ENCODE peak calls at places on chromosome 7, in ten cellular contexts. One of them, this sample, is unnamed.

GRCh38 chr7:44599222-44599621 is 7.2 kb upstream of the OGDH start:
- DNase-seq in Peyer's patch: no peak
- DNase-seq in tibial artery: no peak
- DNase-seq in tibial nerve: no peak
- DNase-seq in PC-3: no peak
- DNase-seq in astrocyte: no peak
- DNase-seq in right atrium auricular region: no peak
- DNase-seq in RWPE2: no peak
- DNase-seq in heart right ventricle: no peak
- DNase-seq in cardiac muscle cell: no peak
- DNase-seq in this sample: no peak

GRCh38 chr7:98733036-98733435 is 116.0 kb downstream of the NPTX2 start:
- DNase-seq in Peyer's patch: no peak
- DNase-seq in tibial artery: no peak
- DNase-seq in tibial nerve: no peak
- DNase-seq in PC-3: peak
- DNase-seq in astrocyte: no peak
- DNase-seq in right atrium auricular region: no peak
- DNase-seq in RWPE2: no peak
- DNase-seq in heart right ventricle: no peak
- DNase-seq in cardiac muscle cell: no peak
- DNase-seq in this sample: no peak

GRCh38 chr7:91212592-91212991 is 51.6 kb upstream of the FZD1 start:
- DNase-seq in Peyer's patch: no peak
- DNase-seq in tibial artery: no peak
- DNase-seq in tibial nerve: no peak
- DNase-seq in PC-3: no peak
- DNase-seq in astrocyte: peak
- DNase-seq in right atrium auricular region: no peak
- DNase-seq in RWPE2: no peak
- DNase-seq in heart right ventricle: no peak
- DNase-seq in cardiac muscle cell: no peak
- DNase-seq in this sample: no peak

GRCh38 chr7:98210513-98211220 is 572 bp upstream of the BHLHA15 start:
- DNase-seq in Peyer's patch: peak
- DNase-seq in tibial artery: peak
- DNase-seq in tibial nerve: no peak
- DNase-seq in PC-3: no peak
- DNase-seq in astrocyte: no peak
- DNase-seq in right atrium auricular region: no peak
- DNase-seq in RWPE2: no peak
- DNase-seq in heart right ventricle: no peak
- DNase-seq in cardiac muscle cell: peak
- DNase-seq in this sample: peak

GRCh38 chr7:51785171-51785570 is 468.6 kb upstream of the COBL start:
- DNase-seq in Peyer's patch: no peak
- DNase-seq in tibial artery: no peak
- DNase-seq in tibial nerve: no peak
- DNase-seq in PC-3: no peak
- DNase-seq in astrocyte: no peak
- DNase-seq in right atrium auricular region: no peak
- DNase-seq in RWPE2: no peak
- DNase-seq in heart right ventricle: no peak
- DNase-seq in cardiac muscle cell: no peak
- DNase-seq in this sample: no peak

GRCh38 chr7:101608772-101609713 is 20.1 kb downstream of the MYL10 start:
- DNase-seq in Peyer's patch: peak
- DNase-seq in tibial artery: no peak
- DNase-seq in tibial nerve: no peak
- DNase-seq in PC-3: peak
- DNase-seq in astrocyte: no peak
- DNase-seq in right atrium auricular region: no peak
- DNase-seq in RWPE2: no peak
- DNase-seq in heart right ventricle: no peak
- DNase-seq in cardiac muscle cell: no peak
- DNase-seq in this sample: no peak

GRCh38 chr7:137893143-137893742 is 46.5 kb upstream of the DGKI start:
- DNase-seq in Peyer's patch: no peak
- DNase-seq in tibial artery: no peak
- DNase-seq in tibial nerve: no peak
- DNase-seq in PC-3: no peak
- DNase-seq in astrocyte: no peak
- DNase-seq in right atrium auricular region: no peak
- DNase-seq in RWPE2: no peak
- DNase-seq in heart right ventricle: no peak
- DNase-seq in cardiac muscle cell: no peak
- DNase-seq in this sample: no peak

GRCh38 chr7:157785021-157785441 is 448.2 kb downstream of the DNAJB6 start:
- DNase-seq in Peyer's patch: no peak
- DNase-seq in tibial artery: no peak
- DNase-seq in tibial nerve: peak
- DNase-seq in PC-3: no peak
- DNase-seq in astrocyte: peak
- DNase-seq in right atrium auricular region: no peak
- DNase-seq in RWPE2: no peak
- DNase-seq in heart right ventricle: no peak
- DNase-seq in cardiac muscle cell: no peak
- DNase-seq in this sample: peak

GRCh38 chr7:123771256-123771655 is 22.5 kb upstream of the WASL start:
- DNase-seq in Peyer's patch: no peak
- DNase-seq in tibial artery: no peak
- DNase-seq in tibial nerve: no peak
- DNase-seq in PC-3: no peak
- DNase-seq in astrocyte: no peak
- DNase-seq in right atrium auricular region: no peak
- DNase-seq in RWPE2: no peak
- DNase-seq in heart right ventricle: no peak
- DNase-seq in cardiac muscle cell: no peak
- DNase-seq in this sample: no peak

GRCh38 chr7:123771846-123772245 is 23.0 kb upstream of the WASL start:
- DNase-seq in Peyer's patch: no peak
- DNase-seq in tibial artery: no peak
- DNase-seq in tibial nerve: no peak
- DNase-seq in PC-3: no peak
- DNase-seq in astrocyte: no peak
- DNase-seq in right atrium auricular region: no peak
- DNase-seq in RWPE2: no peak
- DNase-seq in heart right ventricle: no peak
- DNase-seq in cardiac muscle cell: no peak
- DNase-seq in this sample: no peak

GRCh38 chr7:123768493-123768892 is 19.7 kb upstream of the WASL start:
- DNase-seq in Peyer's patch: no peak
- DNase-seq in tibial artery: no peak
- DNase-seq in tibial nerve: no peak
- DNase-seq in PC-3: no peak
- DNase-seq in astrocyte: no peak
- DNase-seq in right atrium auricular region: no peak
- DNase-seq in RWPE2: no peak
- DNase-seq in heart right ventricle: no peak
- DNase-seq in cardiac muscle cell: no peak
- DNase-seq in this sample: no peak

GRCh38 chr7:123769371-123769770 is 20.6 kb upstream of the WASL start:
- DNase-seq in Peyer's patch: no peak
- DNase-seq in tibial artery: no peak
- DNase-seq in tibial nerve: no peak
- DNase-seq in PC-3: peak
- DNase-seq in astrocyte: peak
- DNase-seq in right atrium auricular region: peak
- DNase-seq in RWPE2: peak
- DNase-seq in heart right ventricle: peak
- DNase-seq in cardiac muscle cell: no peak
- DNase-seq in this sample: no peak

DNA sequence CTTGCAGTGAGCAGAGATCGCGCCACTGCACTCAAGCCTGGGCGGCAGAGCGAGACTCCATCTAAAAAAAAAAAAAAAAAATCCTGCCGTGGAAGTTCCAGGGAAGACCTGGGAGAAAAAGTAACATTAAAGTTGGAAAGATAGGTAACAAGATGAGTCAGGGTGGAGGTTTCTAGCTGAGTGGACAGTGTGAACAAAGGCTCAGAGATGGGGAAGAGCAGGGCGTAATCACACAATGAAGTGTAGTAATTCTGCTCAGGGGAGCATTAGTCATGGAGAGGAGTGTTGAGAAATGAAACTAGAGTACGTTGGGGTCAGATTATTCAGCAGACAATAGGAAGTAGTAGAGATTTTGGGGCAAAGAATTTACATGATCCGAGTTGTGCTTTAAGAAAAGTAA is 21.6 kb upstream of the WASL start:
- DNase-seq in Peyer's patch: no peak
- DNase-seq in tibial artery: no peak
- DNase-seq in tibial nerve: no peak
- DNase-seq in PC-3: peak
- DNase-seq in astrocyte: peak
- DNase-seq in right atrium auricular region: no peak
- DNase-seq in RWPE2: peak
- DNase-seq in heart right ventricle: no peak
- DNase-seq in cardiac muscle cell: no peak
- DNase-seq in this sample: no peak
- H3K4me3 ChIP-seq in Peyer's patch: no peak
- H3K4me3 ChIP-seq in tibial artery: no peak
- H3K4me3 ChIP-seq in tibial nerve: no peak
- H3K4me3 ChIP-seq in PC-3: peak
- H3K4me3 ChIP-seq in astrocyte: no peak
- H3K4me3 ChIP-seq in right atrium auricular region: no peak
- H3K4me3 ChIP-seq in RWPE2: no peak
- H3K4me3 ChIP-seq in heart right ventricle: no peak
- H3K4me3 ChIP-seq in cardiac muscle cell: no peak
- H3K4me3 ChIP-seq in this sample: no peak

DNA sequence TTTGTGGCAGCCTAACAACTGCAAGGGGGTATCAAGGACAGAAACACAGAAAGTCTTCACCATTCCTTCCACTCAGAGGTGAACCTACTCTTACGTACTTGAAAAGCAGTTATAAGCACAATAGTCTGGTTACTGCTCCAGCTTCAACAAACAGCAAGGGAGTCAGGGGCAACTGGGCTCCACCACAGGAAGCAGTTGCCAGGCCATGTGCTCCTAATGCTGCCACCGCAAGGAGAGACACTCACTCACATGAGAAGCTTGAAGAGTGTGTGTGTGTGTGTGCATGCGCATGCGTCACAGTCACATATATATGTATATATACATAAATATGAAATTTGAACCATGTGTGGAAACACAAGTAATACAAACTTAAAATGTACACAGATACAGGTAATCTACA is 65.5 kb downstream of the GRB10 start:
- DNase-seq in Peyer's patch: no peak
- DNase-seq in tibial artery: no peak
- DNase-seq in tibial nerve: no peak
- DNase-seq in PC-3: no peak
- DNase-seq in astrocyte: no peak
- DNase-seq in right atrium auricular region: no peak
- DNase-seq in RWPE2: no peak
- DNase-seq in heart right ventricle: no peak
- DNase-seq in cardiac muscle cell: no peak
- DNase-seq in this sample: no peak
- H3K4me3 ChIP-seq in Peyer's patch: no peak
- H3K4me3 ChIP-seq in tibial artery: no peak
- H3K4me3 ChIP-seq in tibial nerve: no peak
- H3K4me3 ChIP-seq in PC-3: no peak
- H3K4me3 ChIP-seq in astrocyte: no peak
- H3K4me3 ChIP-seq in right atrium auricular region: no peak
- H3K4me3 ChIP-seq in RWPE2: no peak
- H3K4me3 ChIP-seq in heart right ventricle: no peak
- H3K4me3 ChIP-seq in cardiac muscle cell: no peak
- H3K4me3 ChIP-seq in this sample: no peak

GRCh38 chr7:116956515-116956804 is 3.2 kb downstream of the ST7 start:
- DNase-seq in Peyer's patch: no peak
- DNase-seq in tibial artery: no peak
- DNase-seq in tibial nerve: no peak
- DNase-seq in PC-3: no peak
- DNase-seq in astrocyte: no peak
- DNase-seq in right atrium auricular region: no peak
- DNase-seq in RWPE2: no peak
- DNase-seq in heart right ventricle: no peak
- DNase-seq in cardiac muscle cell: no peak
- DNase-seq in this sample: no peak

GRCh38 chr7:116955801-116956514 is 2.7 kb downstream of the ST7 start:
- DNase-seq in Peyer's patch: no peak
- DNase-seq in tibial artery: no peak
- DNase-seq in tibial nerve: peak
- DNase-seq in PC-3: no peak
- DNase-seq in astrocyte: peak
- DNase-seq in right atrium auricular region: no peak
- DNase-seq in RWPE2: no peak
- DNase-seq in heart right ventricle: peak
- DNase-seq in cardiac muscle cell: no peak
- DNase-seq in this sample: no peak

GRCh38 chr7:116953727-116954442 is 584 bp downstream of the ST7 start:
- DNase-seq in Peyer's patch: peak
- DNase-seq in tibial artery: peak
- DNase-seq in tibial nerve: peak
- DNase-seq in PC-3: peak
- DNase-seq in astrocyte: peak
- DNase-seq in right atrium auricular region: no peak
- DNase-seq in RWPE2: peak
- DNase-seq in heart right ventricle: peak
- DNase-seq in cardiac muscle cell: peak
- DNase-seq in this sample: peak

GRCh38 chr7:116954443-116954838 is 1.1 kb downstream of the ST7 start:
- DNase-seq in Peyer's patch: no peak
- DNase-seq in tibial artery: no peak
- DNase-seq in tibial nerve: no peak
- DNase-seq in PC-3: no peak
- DNase-seq in astrocyte: no peak
- DNase-seq in right atrium auricular region: no peak
- DNase-seq in RWPE2: no peak
- DNase-seq in heart right ventricle: no peak
- DNase-seq in cardiac muscle cell: no peak
- DNase-seq in this sample: no peak

DNA sequence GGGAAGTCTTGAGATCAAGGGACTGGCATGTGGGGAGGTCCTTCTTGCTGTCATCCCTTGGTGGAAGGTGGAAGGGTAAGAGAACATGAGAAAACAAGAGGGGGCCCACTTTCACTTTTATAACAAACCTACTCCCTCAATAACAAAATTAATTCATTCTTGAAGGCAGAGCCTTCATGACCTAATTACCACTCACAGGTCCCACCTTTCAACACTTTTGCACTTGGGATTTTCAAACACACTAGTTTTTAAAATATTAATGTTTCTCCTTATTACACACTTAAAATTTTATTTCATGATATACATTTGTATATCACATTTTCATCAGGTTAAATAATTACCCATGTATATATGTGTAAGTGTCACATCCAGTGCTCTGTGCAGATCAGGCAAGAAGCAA is 2.0 kb downstream of the ST7 start:
- DNase-seq in Peyer's patch: no peak
- DNase-seq in tibial artery: no peak
- DNase-seq in tibial nerve: no peak
- DNase-seq in PC-3: no peak
- DNase-seq in astrocyte: no peak
- DNase-seq in right atrium auricular region: no peak
- DNase-seq in RWPE2: no peak
- DNase-seq in heart right ventricle: no peak
- DNase-seq in cardiac muscle cell: no peak
- DNase-seq in this sample: no peak
- H3K4me3 ChIP-seq in Peyer's patch: no peak
- H3K4me3 ChIP-seq in tibial artery: peak
- H3K4me3 ChIP-seq in tibial nerve: no peak
- H3K4me3 ChIP-seq in PC-3: peak
- H3K4me3 ChIP-seq in astrocyte: peak
- H3K4me3 ChIP-seq in right atrium auricular region: peak
- H3K4me3 ChIP-seq in RWPE2: peak
- H3K4me3 ChIP-seq in heart right ventricle: peak
- H3K4me3 ChIP-seq in cardiac muscle cell: peak
- H3K4me3 ChIP-seq in this sample: no peak

GRCh38 chr7:105267244-105267643 is 121.5 kb downstream of the SRPK2 start:
- DNase-seq in Peyer's patch: no peak
- DNase-seq in tibial artery: no peak
- DNase-seq in tibial nerve: no peak
- DNase-seq in PC-3: no peak
- DNase-seq in astrocyte: no peak
- DNase-seq in right atrium auricular region: no peak
- DNase-seq in RWPE2: no peak
- DNase-seq in heart right ventricle: no peak
- DNase-seq in cardiac muscle cell: no peak
- DNase-seq in this sample: no peak
- H3K4me3 ChIP-seq in Peyer's patch: no peak
- H3K4me3 ChIP-seq in tibial artery: peak
- H3K4me3 ChIP-seq in tibial nerve: no peak
- H3K4me3 ChIP-seq in PC-3: peak
- H3K4me3 ChIP-seq in astrocyte: no peak
- H3K4me3 ChIP-seq in right atrium auricular region: no peak
- H3K4me3 ChIP-seq in RWPE2: peak
- H3K4me3 ChIP-seq in heart right ventricle: peak
- H3K4me3 ChIP-seq in cardiac muscle cell: no peak
- H3K4me3 ChIP-seq in this sample: peak